ENCODE peak calls at places on chromosome 9, in four cellular contexts. One of them, this sample, is unnamed.

GRCh38 chr9:113737414-113738271 is 138.5 kb upstream of the ZNF618 start:
- DNase-seq in stimulated activated CD4-positive, alpha-beta T cell treated with anti-CD3 and anti-CD28 coated beads, Interleukin-15, amount 100 ng/mL, for 24 hours: peak; percentile 38
- DNase-seq in fibroblast of gingiva: peak; percentile 32
- DNase-seq in RPMI8226: peak; percentile 53
- DNase-seq in this sample: peak; percentile 76

GRCh38 chr9:112061152-112061740 is 113.9 kb downstream of the SUSD1 start:
- DNase-seq in stimulated activated CD4-positive, alpha-beta T cell treated with anti-CD3 and anti-CD28 coated beads, Interleukin-15, amount 100 ng/mL, for 24 hours: peak; percentile 51
- DNase-seq in fibroblast of gingiva: peak; percentile 93
- DNase-seq in RPMI8226: peak; percentile 59
- DNase-seq in this sample: peak; percentile 90

GRCh38 chr9:122277285-122277897 is 12.7 kb downstream of the MRRF start:
- DNase-seq in stimulated activated CD4-positive, alpha-beta T cell treated with anti-CD3 and anti-CD28 coated beads, Interleukin-15, amount 100 ng/mL, for 24 hours: no peak
- DNase-seq in fibroblast of gingiva: no peak
- DNase-seq in RPMI8226: no peak
- DNase-seq in this sample: no peak

GRCh38 chr9:10612649-10613398 is at the start of gene PTPRD:
- DNase-seq in stimulated activated CD4-positive, alpha-beta T cell treated with anti-CD3 and anti-CD28 coated beads, Interleukin-15, amount 100 ng/mL, for 24 hours: peak; percentile 43
- DNase-seq in fibroblast of gingiva: no peak
- DNase-seq in RPMI8226: peak; percentile 43
- DNase-seq in this sample: peak; percentile 77

GRCh38 chr9:125426926-125427325 is 165.3 kb downstream of the GAPVD1 start:
- DNase-seq in stimulated activated CD4-positive, alpha-beta T cell treated with anti-CD3 and anti-CD28 coated beads, Interleukin-15, amount 100 ng/mL, for 24 hours: no peak
- DNase-seq in fibroblast of gingiva: no peak
- DNase-seq in RPMI8226: no peak
- DNase-seq in this sample: no peak

GRCh38 chr9:137404971-137405584 is 17.9 kb downstream of the EXD3 start:
- DNase-seq in stimulated activated CD4-positive, alpha-beta T cell treated with anti-CD3 and anti-CD28 coated beads, Interleukin-15, amount 100 ng/mL, for 24 hours: no peak
- DNase-seq in fibroblast of gingiva: no peak
- DNase-seq in RPMI8226: no peak
- DNase-seq in this sample: no peak

GRCh38 chr9:84419203-84419602 is 78.6 kb upstream of the SLC28A3 start:
- DNase-seq in stimulated activated CD4-positive, alpha-beta T cell treated with anti-CD3 and anti-CD28 coated beads, Interleukin-15, amount 100 ng/mL, for 24 hours: no peak
- DNase-seq in fibroblast of gingiva: no peak
- DNase-seq in RPMI8226: no peak
- DNase-seq in this sample: no peak

GRCh38 chr9:21317956-21318923 is 13.1 kb upstream of the IFNA5 start:
- DNase-seq in stimulated activated CD4-positive, alpha-beta T cell treated with anti-CD3 and anti-CD28 coated beads, Interleukin-15, amount 100 ng/mL, for 24 hours: peak; percentile 36
- DNase-seq in fibroblast of gingiva: peak; percentile 31
- DNase-seq in RPMI8226: peak; percentile 54
- DNase-seq in this sample: peak; percentile 64